ENCODE peak calls at places on chromosomes 3 and 15, in seven cellular contexts. One of them, this sample, is unnamed.

GRCh38 chr3:124516333-124516732 is 213.9 kb upstream of the UMPS start:
- DNase-seq in GM20000: no peak
- DNase-seq in GM03348: no peak
- DNase-seq in stimulated activated naive CD8-positive, alpha-beta T cell treated with anti-CD3 and anti-CD28 coated beads, Interleukin-15, Interleukin-2, amounts not matched to agents 100 U/mL and 50 U/mL, for 24 hours: no peak
- DNase-seq in NCI-H510A treated with DMSO at 0.1 percent for 48 hours: no peak
- DNase-seq in pons: no peak
- DNase-seq in KG1: no peak
- DNase-seq in this sample: peak

GRCh38 chr15:66369773-66370651 is 13.5 kb upstream of the TIPIN start:
- DNase-seq in GM20000: peak
- DNase-seq in GM03348: no peak
- DNase-seq in stimulated activated naive CD8-positive, alpha-beta T cell treated with anti-CD3 and anti-CD28 coated beads, Interleukin-15, Interleukin-2, amounts not matched to agents 100 U/mL and 50 U/mL, for 24 hours: peak
- DNase-seq in NCI-H510A treated with DMSO at 0.1 percent for 48 hours: peak
- DNase-seq in pons: no peak
- DNase-seq in KG1: peak
- DNase-seq in this sample: no peak

GRCh38 chr3:172166890-172167289 is 127.5 kb downstream of the FNDC3B start:
- DNase-seq in GM20000: no peak
- DNase-seq in GM03348: no peak
- DNase-seq in stimulated activated naive CD8-positive, alpha-beta T cell treated with anti-CD3 and anti-CD28 coated beads, Interleukin-15, Interleukin-2, amounts not matched to agents 100 U/mL and 50 U/mL, for 24 hours: no peak
- DNase-seq in NCI-H510A treated with DMSO at 0.1 percent for 48 hours: no peak
- DNase-seq in pons: no peak
- DNase-seq in KG1: no peak
- DNase-seq in this sample: no peak

GRCh38 chr3:132984181-132984580 is 54.0 kb upstream of the TMEM108 start:
- DNase-seq in GM20000: no peak
- DNase-seq in GM03348: no peak
- DNase-seq in stimulated activated naive CD8-positive, alpha-beta T cell treated with anti-CD3 and anti-CD28 coated beads, Interleukin-15, Interleukin-2, amounts not matched to agents 100 U/mL and 50 U/mL, for 24 hours: no peak
- DNase-seq in NCI-H510A treated with DMSO at 0.1 percent for 48 hours: no peak
- DNase-seq in pons: no peak
- DNase-seq in KG1: no peak
- DNase-seq in this sample: no peak

GRCh38 chr15:67720556-67721175 is 104.6 kb upstream of the SKOR1 start:
- DNase-seq in GM20000: no peak
- DNase-seq in GM03348: no peak
- DNase-seq in stimulated activated naive CD8-positive, alpha-beta T cell treated with anti-CD3 and anti-CD28 coated beads, Interleukin-15, Interleukin-2, amounts not matched to agents 100 U/mL and 50 U/mL, for 24 hours: no peak
- DNase-seq in NCI-H510A treated with DMSO at 0.1 percent for 48 hours: no peak
- DNase-seq in pons: no peak
- DNase-seq in KG1: peak
- DNase-seq in this sample: peak

GRCh38 chr15:31021067-31021665 is 29.7 kb upstream of the MTMR10 start:
- DNase-seq in GM20000: peak
- DNase-seq in GM03348: no peak
- DNase-seq in stimulated activated naive CD8-positive, alpha-beta T cell treated with anti-CD3 and anti-CD28 coated beads, Interleukin-15, Interleukin-2, amounts not matched to agents 100 U/mL and 50 U/mL, for 24 hours: no peak
- DNase-seq in NCI-H510A treated with DMSO at 0.1 percent for 48 hours: no peak
- DNase-seq in pons: no peak
- DNase-seq in KG1: no peak
- DNase-seq in this sample: no peak

GRCh38 chr3:30286007-30286669 is 320.3 kb upstream of the TGFBR2 start:
- DNase-seq in GM20000: no peak
- DNase-seq in GM03348: peak
- DNase-seq in stimulated activated naive CD8-positive, alpha-beta T cell treated with anti-CD3 and anti-CD28 coated beads, Interleukin-15, Interleukin-2, amounts not matched to agents 100 U/mL and 50 U/mL, for 24 hours: peak
- DNase-seq in NCI-H510A treated with DMSO at 0.1 percent for 48 hours: no peak
- DNase-seq in pons: peak
- DNase-seq in KG1: no peak
- DNase-seq in this sample: peak

GRCh38 chr15:41465822-41466421 is 27.8 kb upstream of the ITPKA start:
- DNase-seq in GM20000: peak
- DNase-seq in GM03348: peak
- DNase-seq in stimulated activated naive CD8-positive, alpha-beta T cell treated with anti-CD3 and anti-CD28 coated beads, Interleukin-15, Interleukin-2, amounts not matched to agents 100 U/mL and 50 U/mL, for 24 hours: no peak
- DNase-seq in NCI-H510A treated with DMSO at 0.1 percent for 48 hours: peak
- DNase-seq in pons: peak
- DNase-seq in KG1: no peak
- DNase-seq in this sample: peak

GRCh38 chr3:44915702-44916438 is 41.5 kb downstream of the TGM4 start:
- DNase-seq in GM20000: no peak
- DNase-seq in GM03348: no peak
- DNase-seq in stimulated activated naive CD8-positive, alpha-beta T cell treated with anti-CD3 and anti-CD28 coated beads, Interleukin-15, Interleukin-2, amounts not matched to agents 100 U/mL and 50 U/mL, for 24 hours: no peak
- DNase-seq in NCI-H510A treated with DMSO at 0.1 percent for 48 hours: no peak
- DNase-seq in pons: no peak
- DNase-seq in KG1: no peak
- DNase-seq in this sample: no peak

GRCh38 chr15:93179072-93179471 is 90.1 kb upstream of the RGMA start:
- DNase-seq in GM20000: no peak
- DNase-seq in GM03348: no peak
- DNase-seq in stimulated activated naive CD8-positive, alpha-beta T cell treated with anti-CD3 and anti-CD28 coated beads, Interleukin-15, Interleukin-2, amounts not matched to agents 100 U/mL and 50 U/mL, for 24 hours: no peak
- DNase-seq in NCI-H510A treated with DMSO at 0.1 percent for 48 hours: peak
- DNase-seq in pons: peak
- DNase-seq in KG1: peak
- DNase-seq in this sample: no peak

GRCh38 chr15:72249138-72249825 is 18.3 kb upstream of the PKM start:
- DNase-seq in GM20000: no peak
- DNase-seq in GM03348: no peak
- DNase-seq in stimulated activated naive CD8-positive, alpha-beta T cell treated with anti-CD3 and anti-CD28 coated beads, Interleukin-15, Interleukin-2, amounts not matched to agents 100 U/mL and 50 U/mL, for 24 hours: no peak
- DNase-seq in NCI-H510A treated with DMSO at 0.1 percent for 48 hours: no peak
- DNase-seq in pons: no peak
- DNase-seq in KG1: no peak
- DNase-seq in this sample: no peak

GRCh38 chr3:122091602-122092006 is 36.4 kb downstream of the CD86 start:
- DNase-seq in GM20000: no peak
- DNase-seq in GM03348: no peak
- DNase-seq in stimulated activated naive CD8-positive, alpha-beta T cell treated with anti-CD3 and anti-CD28 coated beads, Interleukin-15, Interleukin-2, amounts not matched to agents 100 U/mL and 50 U/mL, for 24 hours: no peak
- DNase-seq in NCI-H510A treated with DMSO at 0.1 percent for 48 hours: no peak
- DNase-seq in pons: peak
- DNase-seq in KG1: no peak
- DNase-seq in this sample: no peak

GRCh38 chr3:192514754-192515660 is 212.3 kb downstream of the FGF12 start:
- DNase-seq in GM20000: no peak
- DNase-seq in GM03348: peak
- DNase-seq in stimulated activated naive CD8-positive, alpha-beta T cell treated with anti-CD3 and anti-CD28 coated beads, Interleukin-15, Interleukin-2, amounts not matched to agents 100 U/mL and 50 U/mL, for 24 hours: peak
- DNase-seq in NCI-H510A treated with DMSO at 0.1 percent for 48 hours: peak
- DNase-seq in pons: no peak
- DNase-seq in KG1: no peak
- DNase-seq in this sample: no peak

GRCh38 chr3:186598108-186598784 is 14.6 kb upstream of the AHSG start:
- DNase-seq in GM20000: no peak
- DNase-seq in GM03348: peak
- DNase-seq in stimulated activated naive CD8-positive, alpha-beta T cell treated with anti-CD3 and anti-CD28 coated beads, Interleukin-15, Interleukin-2, amounts not matched to agents 100 U/mL and 50 U/mL, for 24 hours: no peak
- DNase-seq in NCI-H510A treated with DMSO at 0.1 percent for 48 hours: no peak
- DNase-seq in pons: no peak
- DNase-seq in KG1: no peak
- DNase-seq in this sample: peak

This sample was measured in kidney glomerular epithelial cell.